ENCODE peak calls at places on chromosomes 6 and 20, in five cellular contexts. One of them, this sample, is unnamed.

GRCh38 chr20:63635431-63636141 is 8.7 kb upstream of the GMEB2 start:
- DNase-seq in epithelial cell of esophagus: no peak
- DNase-seq in thoracic aorta: no peak
- DNase-seq in GM12891: no peak
- DNase-seq in endothelial cell: no peak
- DNase-seq in this sample: no peak

GRCh38 chr6:62445521-62445920 is 159.5 kb upstream of the KHDRBS2 start:
- DNase-seq in epithelial cell of esophagus: no peak
- DNase-seq in endothelial cell: no peak
- DNase-seq in thoracic aorta: no peak
- DNase-seq in GM12891: no peak
- DNase-seq in this sample: no peak

GRCh38 chr20:57471496-57472210 is 53.3 kb downstream of the CTCFL start:
- DNase-seq in epithelial cell of esophagus: no peak
- DNase-seq in endothelial cell: no peak
- DNase-seq in thoracic aorta: no peak
- DNase-seq in GM12891: no peak
- DNase-seq in this sample: no peak

GRCh38 chr6:137494281-137494966 is at the start of gene OLIG3:
- DNase-seq in epithelial cell of esophagus: no peak
- DNase-seq in GM12891: peak
- DNase-seq in thoracic aorta: no peak
- DNase-seq in endothelial cell: no peak
- DNase-seq in this sample: no peak

GRCh38 chr6:47647188-47647587 is 51.2 kb upstream of the ADGRF4 start:
- DNase-seq in epithelial cell of esophagus: no peak
- DNase-seq in thoracic aorta: no peak
- DNase-seq in endothelial cell: no peak
- DNase-seq in GM12891: no peak
- DNase-seq in this sample: no peak

GRCh38 chr6:33822575-33823395 is 19.0 kb upstream of the MLN start:
- DNase-seq in endothelial cell: peak
- DNase-seq in epithelial cell of esophagus: peak
- DNase-seq in GM12891: peak
- DNase-seq in thoracic aorta: no peak
- DNase-seq in this sample: peak

GRCh38 chr20:38167851-38168760 is 3.0 kb upstream of the TGM2 start:
- DNase-seq in endothelial cell: peak
- DNase-seq in thoracic aorta: peak
- DNase-seq in GM12891: no peak
- DNase-seq in epithelial cell of esophagus: peak
- DNase-seq in this sample: peak

GRCh38 chr20:4949833-4950178 is 51.5 kb downstream of the SLC23A2 start:
- DNase-seq in epithelial cell of esophagus: peak
- DNase-seq in thoracic aorta: no peak
- DNase-seq in GM12891: peak
- DNase-seq in endothelial cell: peak
- DNase-seq in this sample: peak

GRCh38 chr6:16731503-16732018 is 29.7 kb downstream of the ATXN1 start:
- DNase-seq in GM12891: peak
- DNase-seq in thoracic aorta: no peak
- DNase-seq in epithelial cell of esophagus: no peak
- DNase-seq in endothelial cell: no peak
- DNase-seq in this sample: no peak

GRCh38 chr6:79671605-79672266 is 40.6 kb downstream of the SH3BGRL2 start:
- DNase-seq in thoracic aorta: no peak
- DNase-seq in epithelial cell of esophagus: peak
- DNase-seq in endothelial cell: no peak
- DNase-seq in GM12891: no peak
- DNase-seq in this sample: no peak

GRCh38 chr20:48238781-48239180 is 453.5 kb upstream of the SULF2 start:
- DNase-seq in epithelial cell of esophagus: no peak
- DNase-seq in GM12891: no peak
- DNase-seq in thoracic aorta: no peak
- DNase-seq in endothelial cell: no peak
- DNase-seq in this sample: no peak

GRCh38 chr20:31862506-31862905 is 7.8 kb downstream of the DUSP15 start:
- DNase-seq in thoracic aorta: no peak
- DNase-seq in endothelial cell: no peak
- DNase-seq in epithelial cell of esophagus: no peak
- DNase-seq in GM12891: no peak
- DNase-seq in this sample: no peak

GRCh38 chr6:129206761-129207330 is 323.9 kb downstream of the LAMA2 start:
- DNase-seq in endothelial cell: no peak
- DNase-seq in thoracic aorta: no peak
- DNase-seq in epithelial cell of esophagus: no peak
- DNase-seq in GM12891: no peak
- DNase-seq in this sample: no peak

GRCh38 chr6:30227763-30228487 is 14.7 kb upstream of the TRIM26 start:
- DNase-seq in endothelial cell: no peak
- DNase-seq in GM12891: no peak
- DNase-seq in thoracic aorta: no peak
- DNase-seq in epithelial cell of esophagus: no peak
- DNase-seq in this sample: no peak

GRCh38 chr20:59673288-59673997 is 69.1 kb downstream of the PHACTR3 start:
- DNase-seq in epithelial cell of esophagus: no peak
- DNase-seq in endothelial cell: no peak
- DNase-seq in GM12891: no peak
- DNase-seq in thoracic aorta: no peak
- DNase-seq in this sample: no peak

GRCh38 chr6:16322666-16323312 is 84.4 kb downstream of the GMPR start:
- DNase-seq in thoracic aorta: peak
- DNase-seq in epithelial cell of esophagus: peak
- DNase-seq in endothelial cell: no peak
- DNase-seq in GM12891: peak
- DNase-seq in this sample: no peak

GRCh38 chr6:84340422-84340821 is 113.0 kb upstream of the CEP162 start:
- DNase-seq in GM12891: no peak
- DNase-seq in epithelial cell of esophagus: no peak
- DNase-seq in endothelial cell: no peak
- DNase-seq in thoracic aorta: no peak
- DNase-seq in this sample: no peak

GRCh38 chr20:3797592-3798404 is 1.7 kb downstream of the CDC25B start:
- DNase-seq in endothelial cell: no peak
- DNase-seq in thoracic aorta: no peak
- DNase-seq in epithelial cell of esophagus: peak
- DNase-seq in GM12891: no peak
- DNase-seq in this sample: peak

GRCh38 chr6:6915813-6916547 is 191.8 kb upstream of the RREB1 start:
- DNase-seq in GM12891: no peak
- DNase-seq in epithelial cell of esophagus: no peak
- DNase-seq in thoracic aorta: no peak
- DNase-seq in endothelial cell: no peak
- DNase-seq in this sample: no peak

GRCh38 chr20:48012401-48012974 is 227.2 kb upstream of the SULF2 start:
- DNase-seq in GM12891: no peak
- DNase-seq in epithelial cell of esophagus: peak
- DNase-seq in endothelial cell: no peak
- DNase-seq in thoracic aorta: no peak
- DNase-seq in this sample: no peak

GRCh38 chr20:16661738-16662137 is 68.1 kb upstream of the SNRPB2 start:
- DNase-seq in epithelial cell of esophagus: peak
- DNase-seq in GM12891: no peak
- DNase-seq in thoracic aorta: no peak
- DNase-seq in endothelial cell: no peak
- DNase-seq in this sample: no peak

GRCh38 chr20:20393770-20394169 is 25.9 kb downstream of the INSM1 start:
- DNase-seq in endothelial cell: no peak
- DNase-seq in GM12891: no peak
- DNase-seq in epithelial cell of esophagus: no peak
- DNase-seq in thoracic aorta: no peak
- DNase-seq in this sample: no peak

GRCh38 chr6:56571605-56572004 is 71.1 kb downstream of the DST start:
- DNase-seq in GM12891: no peak
- DNase-seq in epithelial cell of esophagus: no peak
- DNase-seq in endothelial cell: no peak
- DNase-seq in thoracic aorta: no peak
- DNase-seq in this sample: no peak

GRCh38 chr6:105485456-105485855 is 82.6 kb upstream of the PREP start:
- DNase-seq in thoracic aorta: no peak
- DNase-seq in endothelial cell: no peak
- DNase-seq in epithelial cell of esophagus: no peak
- DNase-seq in GM12891: no peak
- DNase-seq in this sample: no peak

GRCh38 chr20:32494498-32495216 is 90.5 kb downstream of the NOL4L start:
- DNase-seq in GM12891: no peak
- DNase-seq in endothelial cell: no peak
- DNase-seq in thoracic aorta: no peak
- DNase-seq in epithelial cell of esophagus: no peak
- DNase-seq in this sample: no peak

GRCh38 chr6:21800948-21801438 is 207.4 kb downstream of the SOX4 start:
- DNase-seq in endothelial cell: no peak
- DNase-seq in GM12891: no peak
- DNase-seq in epithelial cell of esophagus: peak
- DNase-seq in thoracic aorta: no peak
- DNase-seq in this sample: peak

GRCh38 chr6:129105793-129106192 is 222.9 kb downstream of the LAMA2 start:
- DNase-seq in epithelial cell of esophagus: no peak
- DNase-seq in GM12891: no peak
- DNase-seq in thoracic aorta: no peak
- DNase-seq in endothelial cell: no peak
- DNase-seq in this sample: no peak

GRCh38 chr6:45462190-45463134 is 84.7 kb upstream of the SUPT3H start:
- DNase-seq in thoracic aorta: no peak
- DNase-seq in endothelial cell: no peak
- DNase-seq in epithelial cell of esophagus: no peak
- DNase-seq in GM12891: no peak
- DNase-seq in this sample: no peak

GRCh38 chr6:34237316-34237721 is 646 bp downstream of the HMGA1 start:
- DNase-seq in GM12891: no peak
- DNase-seq in thoracic aorta: no peak
- DNase-seq in endothelial cell: no peak
- DNase-seq in epithelial cell of esophagus: no peak
- DNase-seq in this sample: no peak

GRCh38 chr20:33684533-33685327 is 1.5 kb downstream of the E2F1 start:
- DNase-seq in thoracic aorta: no peak
- DNase-seq in GM12891: no peak
- DNase-seq in endothelial cell: no peak
- DNase-seq in epithelial cell of esophagus: no peak
- DNase-seq in this sample: no peak

GRCh38 chr6:101117397-101118185 is 236.5 kb upstream of the ASCC3 start:
- DNase-seq in GM12891: no peak
- DNase-seq in endothelial cell: peak
- DNase-seq in thoracic aorta: no peak
- DNase-seq in epithelial cell of esophagus: no peak
- DNase-seq in this sample: no peak

GRCh38 chr6:36967301-36967700 is 12.8 kb downstream of the PI16 start:
- DNase-seq in GM12891: no peak
- DNase-seq in epithelial cell of esophagus: no peak
- DNase-seq in endothelial cell: no peak
- DNase-seq in thoracic aorta: no peak
- DNase-seq in this sample: no peak

GRCh38 chr6:33095681-33096080 is 19.9 kb downstream of the HLA-DPB1 start:
- DNase-seq in endothelial cell: no peak
- DNase-seq in thoracic aorta: no peak
- DNase-seq in GM12891: no peak
- DNase-seq in epithelial cell of esophagus: peak
- DNase-seq in this sample: no peak

GRCh38 chr6:4727671-4728435 is 48.4 kb upstream of the CDYL start:
- DNase-seq in endothelial cell: no peak
- DNase-seq in epithelial cell of esophagus: no peak
- DNase-seq in GM12891: no peak
- DNase-seq in thoracic aorta: no peak
- DNase-seq in this sample: peak

GRCh38 chr6:129766959-129767728 is 57.2 kb upstream of the ARHGAP18 start:
- DNase-seq in epithelial cell of esophagus: peak
- DNase-seq in GM12891: peak
- DNase-seq in thoracic aorta: no peak
- DNase-seq in endothelial cell: peak
- DNase-seq in this sample: peak

GRCh38 chr20:5504061-5504739 is 187.4 kb upstream of the PROKR2 start:
- DNase-seq in epithelial cell of esophagus: no peak
- DNase-seq in endothelial cell: peak
- DNase-seq in thoracic aorta: peak
- DNase-seq in GM12891: peak
- DNase-seq in this sample: peak

GRCh38 chr6:117915846-117916245 is 8.8 kb downstream of the SLC35F1 start:
- DNase-seq in thoracic aorta: no peak
- DNase-seq in endothelial cell: no peak
- DNase-seq in GM12891: no peak
- DNase-seq in epithelial cell of esophagus: no peak
- DNase-seq in this sample: no peak

GRCh38 chr6:165705941-165706340 is 42.9 kb upstream of the PDE10A start:
- DNase-seq in endothelial cell: no peak
- DNase-seq in thoracic aorta: no peak
- DNase-seq in GM12891: no peak
- DNase-seq in epithelial cell of esophagus: no peak
- DNase-seq in this sample: no peak

GRCh38 chr20:2671977-2672376 is 8.0 kb upstream of the IDH3B start:
- DNase-seq in thoracic aorta: no peak
- DNase-seq in GM12891: no peak
- DNase-seq in endothelial cell: peak
- DNase-seq in epithelial cell of esophagus: no peak
- DNase-seq in this sample: no peak

This sample was measured in HuH-7.